ENCODE peak calls at places on chromosomes 13 and 19, in six cellular contexts. O is HepG2, I is K562, C is GM12878, S is H1, W is GM12891. Z is an unnamed sample.

GRCh38 chr19:7196721-7197168 is 97.5 kb downstream of the INSR start:
- DNase-seq in S (no peak), O (no peak), C (no peak), W (no peak), I (no peak), Z (no peak)

GRCh38 chr19:9854282-9854846 is 19.2 kb downstream of the PIN1 start:
- DNase-seq in C (no peak), W (no peak), I (no peak), O (no peak), S (no peak), Z (no peak)

GRCh38 chr13:108777421-108778420 is 148.3 kb downstream of the MYO16 start:
- DNase-seq in C (no peak), I (no peak), S (no peak), O (peak), W (no peak), Z (no peak)

GRCh38 chr13:41520016-41520698 is 62.8 kb downstream of the RGCC start:
- DNase-seq in W (no peak), I (no peak), C (no peak), S (no peak), O (no peak), Z (no peak)

GRCh38 chr13:78586706-78587105 is 16.6 kb downstream of the POU4F1 start:
- DNase-seq in S (peak), I (peak), C (no peak), W (no peak), O (no peak), Z (no peak)

GRCh38 chr13:45626731-45627374 is 11.3 kb upstream of the ERICH6B start:
- DNase-seq in W (no peak), I (no peak), O (no peak), S (no peak), C (no peak), Z (no peak)

GRCh38 chr19:14363203-14364097 is 17.8 kb upstream of the ADGRE5 start:
- DNase-seq in I (peak), W (no peak), C (no peak), S (peak), O (peak), Z (no peak)

GRCh38 chr13:40490086-40490723 is 176.2 kb downstream of the FOXO1 start:
- DNase-seq in C (no peak), O (no peak), S (no peak), I (no peak), W (no peak), Z (no peak)

GRCh38 chr19:28574212-28574611 is 638.7 kb downstream of the UQCRFS1 start:
- DNase-seq in S (no peak), O (no peak), I (peak), C (no peak), W (no peak), Z (no peak)

GRCh38 chr19:42497492-42498226 is 30.6 kb downstream of the CEACAM1 start:
- DNase-seq in C (peak), W (no peak), S (no peak), I (no peak), O (peak), Z (no peak)

GRCh38 chr13:97226788-97227627 is 4.9 kb downstream of the MBNL2 start:
- DNase-seq in S (no peak), I (peak), C (no peak), W (peak), O (no peak), Z (no peak)

GRCh38 chr19:33005440-33005839 is 33.4 kb downstream of the FAAP24 start:
- DNase-seq in S (no peak), C (no peak), I (no peak), W (no peak), O (no peak), Z (no peak)

GRCh38 chr19:9552902-9553301 is 14.5 kb upstream of the ZNF426 start:
- DNase-seq in S (no peak), C (no peak), I (no peak), W (no peak), O (no peak), Z (no peak)

GRCh38 chr13:33318037-33318436 is 32.5 kb upstream of the STARD13 start:
- DNase-seq in C (no peak), I (no peak), S (no peak), W (no peak), O (no peak), Z (no peak)

GRCh38 chr13:44713793-44714469 is 137.8 kb upstream of the TSC22D1 start:
- DNase-seq in C (no peak), O (peak), I (no peak), S (no peak), W (no peak), Z (no peak)

GRCh38 chr13:40161008-40161694 is 505.3 kb downstream of the FOXO1 start:
- DNase-seq in O (no peak), S (no peak), I (no peak), C (no peak), W (no peak), Z (no peak)

GRCh38 chr19:50570997-50571396 is 2.8 kb upstream of the LRRC4B start:
- DNase-seq in W (no peak), S (no peak), C (no peak), I (no peak), O (no peak), Z (no peak)

GRCh38 chr13:29758591-29759114 is 91.8 kb downstream of the UBL3 start:
- DNase-seq in I (peak), C (peak), W (no peak), O (peak), S (no peak), Z (peak)

GRCh38 chr13:60012503-60012902 is 151.2 kb downstream of the DIAPH3 start:
- DNase-seq in I (no peak), C (no peak), S (no peak), W (no peak), O (no peak), Z (no peak)

GRCh38 chr19:37936886-37937285 is 29.9 kb downstream of the SIPA1L3 start:
- DNase-seq in W (no peak), S (no peak), I (no peak), O (no peak), C (no peak), Z (no peak)

GRCh38 chr13:100323937-100324336 is 235.0 kb downstream of the PCCA start:
- DNase-seq in O (peak), I (no peak), W (no peak), C (no peak), S (no peak), Z (no peak)

GRCh38 chr13:21822029-21822428 is 151.2 kb downstream of the FGF9 start:
- DNase-seq in W (no peak), S (no peak), C (no peak), I (no peak), O (no peak), Z (no peak)

GRCh38 chr19:43474986-43475705 is 9.7 kb upstream of the LYPD3 start:
- DNase-seq in O (no peak), C (no peak), I (peak), S (peak), W (peak), Z (peak)

GRCh38 chr19:50490411-50490811 is 13.8 kb upstream of the GARIN5A start:
- DNase-seq in W (no peak), O (no peak), S (no peak), C (no peak), I (no peak), Z (no peak)

GRCh38 chr13:51178456-51179074 is 43.6 kb upstream of the FAM124A start:
- DNase-seq in W (no peak), S (peak), O (no peak), I (no peak), C (no peak), Z (no peak)

GRCh38 chr13:39106216-39106995 is 68.2 kb downstream of the NHLRC3 start:
- DNase-seq in O (peak), W (no peak), C (no peak), I (no peak), S (no peak), Z (no peak)

GRCh38 chr13:95020298-95020987 is 280.8 kb downstream of the ABCC4 start:
- DNase-seq in I (no peak), O (no peak), W (no peak), S (no peak), C (no peak), Z (no peak)

GRCh38 chr13:21837841-21838551 is 167.1 kb downstream of the FGF9 start:
- DNase-seq in W (no peak), O (peak), C (no peak), I (no peak), S (no peak), Z (no peak)

GRCh38 chr13:87954116-87954515 is 282.9 kb downstream of the SLITRK5 start:
- DNase-seq in I (no peak), O (no peak), C (no peak), S (no peak), W (no peak), Z (no peak)

GRCh38 chr19:5345895-5346386 is 5.3 kb upstream of the PTPRS start:
- DNase-seq in C (no peak), O (no peak), I (no peak), W (no peak), S (no peak), Z (no peak)

GRCh38 chr13:34458756-34459462 is 483.2 kb upstream of the NBEA start:
- DNase-seq in S (no peak), O (no peak), I (no peak), W (no peak), C (no peak), Z (no peak)

GRCh38 chr13:104357174-104357573 is 1291.0 kb upstream of the SLC10A2 start:
- DNase-seq in S (no peak), I (no peak), O (no peak), W (no peak), C (no peak), Z (no peak)

GRCh38 chr19:55686311-55687050 is 11.5 kb downstream of the EPN1 start:
- DNase-seq in C (no peak), S (no peak), I (no peak), O (no peak), W (no peak), Z (no peak)

GRCh38 chr19:7862413-7862951 is 11.7 kb downstream of the PRR36 start:
- DNase-seq in C (no peak), W (peak), S (peak), O (no peak), I (peak), Z (peak)

GRCh38 chr19:48330012-48330681 is 4.8 kb downstream of the EMP3 start:
- DNase-seq in W (no peak), O (no peak), I (no peak), C (peak), S (peak), Z (peak)
- TF ChIP-seq POLR2A in W (no peak), O (no peak), I (no peak), C (peak), S (peak), Z (peak)

GRCh38 chr19:36099166-36099785 is 11.7 kb upstream of the OVOL3 start:
- DNase-seq in I (no peak), S (no peak), C (no peak), O (no peak), W (no peak), Z (no peak)
- TF ChIP-seq TAF1 in I (no peak), S (no peak), C (no peak), O (no peak), W (no peak), Z (no peak)

GRCh38 chr19:1004204-1004802 is 4.1 kb downstream of the GRIN3B start:
- DNase-seq in I (no peak), O (no peak), C (no peak), W (no peak), S (no peak), Z (no peak)

GRCh38 chr19:1004803-1005664 is 4.8 kb downstream of the GRIN3B start:
- DNase-seq in I (no peak), C (no peak), O (no peak), S (no peak), W (no peak), Z (no peak)

GRCh38 chr19:1001538-1002166 is 1.4 kb downstream of the GRIN3B start:
- DNase-seq in W (peak), S (peak), O (no peak), C (no peak), I (peak), Z (peak)

GRCh38 chr19:1002600-1002999 is 2.4 kb downstream of the GRIN3B start:
- DNase-seq in W (no peak), O (no peak), S (no peak), C (no peak), I (no peak), Z (no peak)

DNA sequence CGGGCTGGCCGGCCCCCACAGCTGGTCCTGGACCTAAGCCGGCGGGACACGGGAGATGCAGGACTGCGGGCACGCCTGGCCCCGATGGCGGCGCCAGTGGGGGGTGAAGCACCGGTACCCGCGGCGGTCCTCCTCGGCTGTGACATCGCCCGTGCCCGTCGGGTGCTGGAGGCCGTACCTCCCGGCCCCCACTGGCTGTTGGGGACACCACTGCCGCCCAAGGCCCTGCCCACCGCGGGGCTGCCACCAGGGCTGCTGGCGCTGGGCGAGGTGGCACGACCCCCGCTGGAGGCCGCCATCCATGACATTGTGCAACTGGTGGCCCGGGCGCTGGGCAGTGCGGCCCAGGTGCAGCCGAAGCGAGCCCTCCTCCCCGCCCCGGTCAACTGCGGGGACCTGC is 3.1 kb downstream of the GRIN3B start:
- DNase-seq in C (no peak), O (no peak), I (no peak), S (no peak), W (no peak), Z (no peak)
- TF ChIP-seq POLR2AphosphoS5 in C (no peak), O (no peak), I (no peak), S (no peak), W (no peak), Z (no peak)

GRCh38 chr19:49362048-49362925 is at the start of gene TEAD2:
- DNase-seq in O (peak), I (peak), W (no peak), S (peak), C (no peak), Z (no peak)

GRCh38 chr19:49357186-49357585 is 5.0 kb downstream of the TEAD2 start:
- DNase-seq in O (no peak), C (no peak), S (no peak), I (no peak), W (no peak), Z (no peak)

GRCh38 chr19:49362926-49363264 is 679 bp upstream of the TEAD2 start:
- DNase-seq in S (no peak), I (no peak), O (peak), C (no peak), W (no peak), Z (no peak)

GRCh38 chr19:49361438-49362047 is 673 bp downstream of the TEAD2 start:
- DNase-seq in C (no peak), S (no peak), W (no peak), O (peak), I (peak), Z (no peak)

DNA sequence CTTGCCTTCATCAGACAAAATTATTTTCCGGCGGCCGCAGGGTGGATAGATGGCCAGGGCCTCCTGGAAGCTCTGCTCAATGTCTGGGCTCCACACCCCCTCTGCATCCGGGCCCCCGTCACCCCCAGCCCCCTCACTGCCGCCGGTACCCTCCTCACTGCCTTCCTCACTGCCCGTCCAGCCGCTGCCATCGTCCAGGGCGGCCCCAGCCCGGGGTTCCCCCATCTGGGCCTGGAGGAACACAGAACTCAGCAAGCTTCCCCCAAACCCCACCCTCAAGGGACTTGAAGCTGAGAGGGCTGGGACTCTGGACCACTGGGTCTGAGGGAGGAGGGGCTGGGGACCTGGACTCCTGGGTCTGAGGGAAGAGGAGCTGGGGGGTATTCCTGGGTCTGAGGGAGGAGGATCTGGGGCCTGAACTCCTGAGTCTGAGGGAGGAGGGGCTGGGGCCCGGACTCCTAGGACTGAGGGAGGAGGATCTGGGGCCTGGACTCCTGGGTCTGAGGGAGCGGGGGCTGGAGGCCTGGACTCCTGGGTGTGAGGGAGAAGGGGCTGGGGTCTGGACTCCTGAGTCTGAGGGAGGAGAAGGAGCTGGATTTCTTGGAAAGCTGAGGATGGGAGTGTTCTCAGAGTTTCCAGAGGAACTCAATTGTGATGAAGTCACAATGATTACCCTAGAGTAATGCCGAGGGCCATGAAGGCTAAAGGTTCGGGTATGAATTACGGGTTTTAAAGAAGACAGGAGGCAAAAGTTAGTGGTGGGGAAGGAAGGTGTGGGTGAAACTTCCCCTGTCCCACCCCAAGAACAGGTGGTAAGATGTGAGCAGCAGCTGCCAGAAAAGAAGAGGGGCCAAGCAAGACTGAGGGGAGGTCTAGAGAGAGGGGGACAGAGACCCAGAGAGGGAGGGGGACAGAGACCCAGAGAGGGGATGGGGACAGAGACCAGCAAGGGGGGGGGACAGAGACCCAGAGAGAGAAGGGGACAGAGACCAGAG is 2.1 kb downstream of the TEAD2 start:
- DNase-seq in O (no peak), C (no peak), S (no peak), W (no peak), I (no peak), Z (no peak)
- TF ChIP-seq POLR2A in O (no peak), C (no peak), S (no peak), W (no peak), I (no peak), Z (no peak)

GRCh38 chr19:45804140-45804958 is 10.8 kb downstream of the RSPH6A start:
- DNase-seq in W (no peak), C (no peak), O (no peak), I (no peak), S (no peak), Z (no peak)

GRCh38 chr19:45794627-45795026 is 2.0 kb upstream of the DMWD start:
- DNase-seq in W (no peak), O (no peak), I (no peak), C (no peak), S (no peak), Z (no peak)

GRCh38 chr19:45801603-45802175 is 9.0 kb upstream of the DMWD start:
- DNase-seq in W (no peak), S (no peak), C (no peak), I (no peak), O (no peak), Z (no peak)

GRCh38 chr19:45800009-45800553 is 7.4 kb upstream of the DMWD start:
- DNase-seq in O (no peak), I (peak), C (no peak), S (no peak), W (no peak), Z (no peak)

DNA sequence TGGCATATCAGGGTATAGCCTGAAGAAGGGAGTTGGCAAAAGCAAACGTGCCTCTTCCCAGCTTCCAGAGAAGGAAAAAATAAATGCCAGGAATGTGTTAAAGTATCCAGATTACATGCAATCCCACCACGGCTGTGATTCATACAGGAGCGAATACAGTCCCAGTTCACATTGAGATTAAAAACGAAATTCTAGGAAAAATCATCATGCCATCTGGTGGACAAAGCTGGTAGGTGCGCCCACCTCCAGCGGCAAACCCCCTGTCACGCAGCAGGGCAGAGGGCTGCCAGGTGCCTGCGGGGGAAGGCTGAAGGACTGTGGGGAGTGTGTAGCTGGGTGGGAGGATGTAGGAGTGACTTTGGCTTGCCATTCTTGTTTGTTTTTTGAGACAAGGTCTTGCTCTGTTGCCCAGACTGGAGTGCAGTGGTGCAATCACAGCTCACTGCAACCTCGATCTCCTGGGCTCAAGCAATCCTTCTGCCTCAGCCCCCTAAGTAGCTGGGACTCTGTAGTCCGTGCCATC is 6.4 kb upstream of the DMWD start:
- DNase-seq in S (peak), O (peak), C (peak), I (peak), W (peak), Z (peak)
- TF ChIP-seq TAF1 in S (no peak), O (no peak), C (no peak), I (no peak), W (no peak), Z (no peak)

Z was measured in GM12892.